ENCODE peak calls at places on chromosomes 1 and 21, in six cellular contexts. W is aorta, F is H7, Z is left ventricle myocardium inferior, D is psoas muscle, V is fibroblast of lung. M is an unnamed sample. For H3K27me3, the result is how much of the 10 kb centered on the place peaks cover.

GRCh38 chr1:5682626-5683235 is 309.5 kb downstream of the NPHP4 start:
- DNase-seq in V (no peak), Z (no peak), F (no peak), W (peak), D (no peak), M (no peak)

GRCh38 chr21:35026617-35027557 is 22.2 kb downstream of the RUNX1 start:
- DNase-seq in W (peak), V (peak), Z (peak), F (peak), D (peak), M (peak)

GRCh38 chr1:235708390-235708962 is 58.9 kb upstream of the GNG4 start:
- DNase-seq in V (no peak), Z (no peak), F (no peak), W (no peak), D (no peak), M (no peak)

GRCh38 chr1:22328331-22329170 is 123.1 kb upstream of the ZBTB40 start:
- DNase-seq in W (peak), F (peak), V (no peak), D (no peak), Z (no peak), M (no peak)

GRCh38 chr1:193069748-193070394 is 10.5 kb downstream of the RO60 start:
- DNase-seq in W (no peak), V (peak), D (no peak), Z (no peak), F (peak), M (no peak)

GRCh38 chr1:91515994-91516393 is 15.3 kb downstream of the CDC7 start:
- DNase-seq in V (no peak), Z (no peak), D (no peak), F (no peak), W (no peak), M (no peak)

GRCh38 chr21:17612023-17612564 is 607 bp downstream of the BTG3 start:
- DNase-seq in W (peak), V (peak), F (peak), Z (peak), D (peak), M (peak)

GRCh38 chr1:150578278-150579109 is 916 bp downstream of the MCL1 start:
- DNase-seq in W (peak), V (peak), Z (peak), F (no peak), D (peak), M (peak)

GRCh38 chr1:41414716-41415306 is 53.6 kb downstream of the FOXO6 start:
- DNase-seq in W (no peak), V (no peak), F (no peak), D (no peak), Z (no peak), M (no peak)

GRCh38 chr1:111441573-111442192 is 7.4 kb downstream of the WDR77 start:
- DNase-seq in D (no peak), F (peak), V (peak), W (no peak), Z (no peak), M (peak)

GRCh38 chr21:37667380-37667779 is 248.9 kb downstream of the KCNJ6 start:
- DNase-seq in W (no peak), Z (no peak), V (no peak), D (no peak), F (no peak), M (no peak)

GRCh38 chr1:244971524-244972216 is 107.3 kb upstream of the HNRNPU start:
- DNase-seq in F (no peak), W (no peak), V (no peak), D (no peak), Z (no peak), M (no peak)

GRCh38 chr1:9239622-9240401 is 5.2 kb downstream of the H6PD start:
- DNase-seq in W (peak), Z (peak), D (peak), V (peak), F (no peak), M (peak)

GRCh38 chr1:6688757-6689156 is 12.9 kb downstream of the DNAJC11 start:
- DNase-seq in F (no peak), Z (no peak), D (no peak), W (no peak), V (no peak), M (no peak)

DNA sequence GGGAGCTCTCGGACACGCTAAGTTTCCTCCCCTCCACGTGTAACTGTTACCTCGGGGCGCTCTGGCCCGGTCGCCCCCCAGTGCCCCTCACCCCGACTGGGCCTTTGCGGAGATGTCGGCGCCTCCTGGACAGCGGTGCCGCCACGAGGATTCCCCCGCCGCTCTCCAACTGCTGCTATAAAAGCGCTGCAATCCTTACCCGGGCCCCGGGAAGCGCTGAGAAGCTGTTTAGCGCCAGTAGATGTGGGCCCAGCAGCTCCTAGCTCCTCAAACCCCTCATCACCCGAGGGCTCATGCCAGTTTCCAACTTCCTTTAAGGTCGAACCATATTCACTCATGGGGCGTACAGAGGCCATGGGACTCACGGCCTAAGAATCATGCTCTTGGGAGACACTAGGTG is 361 bp upstream of the LMX1A start:
- DNase-seq in V (no peak), Z (no peak), F (peak), W (no peak), D (no peak), M (peak)
- H3K4me3 ChIP-seq in V (no peak), Z (peak), F (peak), W (no peak), D (peak), M (peak)

GRCh38 chr1:53371121-53371666 is 43.3 kb upstream of the LRP8 start:
- DNase-seq in Z (no peak), F (peak), W (peak), V (no peak), D (no peak), M (no peak)
- H3K27me3 ChIP-seq in Z (half or more), F (under half), W (under half), V (under half), D (under half), M (under half)

GRCh38 chr1:16922885-16923431 is 1.2 kb downstream of the CROCC start:
- DNase-seq in F (peak), Z (no peak), W (peak), D (peak), V (no peak), M (no peak)
- H3K4me3 ChIP-seq in F (no peak), Z (no peak), W (no peak), D (no peak), V (no peak), M (no peak)

GRCh38 chr21:36543924-36544323 is 64.0 kb upstream of the CLDN14 start:
- DNase-seq in D (no peak), V (no peak), F (no peak), W (no peak), Z (no peak), M (no peak)
- H3K27me3 ChIP-seq in D (under half), V (under half), F (under half), W (under half), Z (half or more), M (under half)